ENCODE peak calls at places on chromosomes 2 and 18, in five cellular contexts. M, O, Z, N and H are unnamed samples.

GRCh38 chr2:176317246-176318065 is 48.2 kb downstream of the MTX2 start:
- DNase-seq in M (no peak), O (no peak), Z (no peak), N (peak), H (no peak)

GRCh38 chr2:167294031-167294774 is 405.9 kb downstream of the XIRP2 start:
- DNase-seq in M (peak), O (no peak), Z (peak), N (no peak), H (no peak)

GRCh38 chr18:47929681-47930085 is 776 bp downstream of the SMAD2 start:
- DNase-seq in M (no peak), O (peak), Z (no peak), N (peak), H (no peak)

GRCh38 chr18:75860166-75860565 is 432.7 kb upstream of the SMIM21 start:
- DNase-seq in M (no peak), O (no peak), Z (no peak), N (no peak), H (no peak)

GRCh38 chr2:219521066-219521880 is 7.0 kb downstream of the ASIC4 start:
- DNase-seq in M (peak), O (peak), Z (peak), N (peak), H (no peak)

GRCh38 chr2:191038241-191038725 is 24.3 kb upstream of the STAT1 start:
- DNase-seq in M (peak), O (peak), Z (no peak), N (no peak), H (no peak)

GRCh38 chr18:49038423-49038822 is 87.7 kb upstream of the SMAD7 start:
- DNase-seq in M (no peak), O (no peak), Z (no peak), N (no peak), H (no peak)

GRCh38 chr2:9981646-9982045 is 30.2 kb downstream of the GRHL1 start:
- DNase-seq in M (no peak), O (no peak), Z (no peak), N (no peak), H (no peak)

GRCh38 chr2:239466046-239466754 is 65.4 kb upstream of the HDAC4 start:
- DNase-seq in M (no peak), O (no peak), Z (no peak), N (no peak), H (no peak)

GRCh38 chr2:189782221-189782671 is 1.9 kb downstream of the ORMDL1 start:
- DNase-seq in M (no peak), O (no peak), Z (no peak), N (peak), H (no peak)

GRCh38 chr2:234130734-234131133 is 80.2 kb downstream of the SPP2 start:
- DNase-seq in M (no peak), O (no peak), Z (no peak), N (no peak), H (no peak)

GRCh38 chr18:40046596-40046995 is 1908.4 kb upstream of the PIK3C3 start:
- DNase-seq in M (no peak), O (no peak), Z (no peak), N (no peak), H (no peak)

GRCh38 chr2:239674981-239675855 is 274.4 kb upstream of the HDAC4 start:
- DNase-seq in M (no peak), O (no peak), Z (no peak), N (no peak), H (no peak)

DNA sequence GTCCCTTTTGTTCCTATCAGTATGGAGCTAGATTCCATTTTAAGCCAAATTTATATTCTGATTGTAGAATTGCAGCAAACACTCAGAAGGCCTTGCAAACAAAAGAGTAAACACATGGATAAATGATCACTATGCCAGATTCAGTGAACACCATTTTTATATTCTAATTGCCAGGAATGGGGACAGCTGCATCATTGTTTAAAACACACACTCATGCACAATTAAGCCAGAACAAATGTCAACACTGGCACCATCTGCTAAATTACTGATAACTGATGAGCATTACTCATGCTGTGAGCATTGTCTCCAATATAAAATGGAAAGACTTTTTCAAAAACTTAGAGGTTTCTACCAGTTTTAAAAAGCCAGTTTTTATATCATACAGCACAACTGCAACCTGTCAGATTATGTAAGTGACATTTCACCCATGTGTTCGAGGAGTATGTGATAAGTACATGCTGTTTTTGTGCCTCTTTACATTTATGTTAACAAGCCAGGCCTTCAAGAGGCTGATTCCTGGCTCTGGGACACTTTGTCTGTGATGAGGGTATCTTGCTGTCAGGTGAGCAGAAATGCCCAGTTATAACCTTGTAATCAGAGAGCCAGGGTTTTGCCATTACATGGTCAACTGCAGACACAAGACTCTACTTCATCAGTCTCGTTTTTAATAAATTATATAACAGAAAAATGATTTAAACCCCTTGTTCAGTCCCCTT is 4.4 kb upstream of the ST8SIA5 start:
- DNase-seq in M (no peak), O (no peak), Z (no peak), N (no peak), H (no peak)
- TF ChIP-seq ESRRA in M (no peak), O (no peak), Z (no peak), N (no peak), H (no peak)

GRCh38 chr2:63662028-63662804 is 73.5 kb downstream of the MDH1 start:
- DNase-seq in M (no peak), O (no peak), Z (no peak), N (no peak), H (no peak)
- TF ChIP-seq ESRRA in M (no peak), O (no peak), Z (no peak), N (no peak), H (no peak)

GRCh38 chr18:79947881-79948610 is 3.4 kb downstream of the SLC66A2 start:
- DNase-seq in M (no peak), O (no peak), Z (no peak), N (peak), H (no peak)
- TF ChIP-seq ESRRA in M (no peak), O (no peak), Z (no peak), N (no peak), H (no peak)

GRCh38 chr2:120177011-120177621 is 46.1 kb downstream of the TMEM185B start:
- DNase-seq in M (no peak), O (peak), Z (peak), N (no peak), H (peak)
- TF ChIP-seq ESRRA in M (no peak), O (no peak), Z (no peak), N (no peak), H (no peak)